ENCODE peak calls at places on chromosomes 6 and 20, in four cellular contexts. One of them, this sample, is unnamed.

GRCh38 chr20:57790176-57790575 is 80.4 kb upstream of the PMEPA1 start:
- DNase-seq in endodermal cell: peak; percentile 36
- DNase-seq in H9: peak; percentile 14
- DNase-seq in psoas muscle: no peak
- DNase-seq in this sample: no peak

GRCh38 chr20:5393218-5393870 is 76.6 kb upstream of the PROKR2 start:
- DNase-seq in endodermal cell: no peak
- DNase-seq in H9: no peak
- DNase-seq in psoas muscle: no peak
- DNase-seq in this sample: no peak

GRCh38 chr6:87700351-87700728 is 1.7 kb downstream of the AKIRIN2 start:
- DNase-seq in endodermal cell: no peak
- DNase-seq in H9: no peak
- DNase-seq in psoas muscle: no peak
- DNase-seq in this sample: no peak

GRCh38 chr6:55185144-55185543 is 10.8 kb downstream of the HCRTR2 start:
- DNase-seq in endodermal cell: no peak
- DNase-seq in H9: no peak
- DNase-seq in psoas muscle: no peak
- DNase-seq in this sample: no peak

GRCh38 chr20:9218412-9219001 is 149.6 kb downstream of the PLCB4 start:
- DNase-seq in endodermal cell: no peak
- DNase-seq in H9: no peak
- DNase-seq in psoas muscle: no peak
- DNase-seq in this sample: peak; percentile 48

GRCh38 chr6:150395388-150396009 is 26.7 kb downstream of the IYD start:
- DNase-seq in endodermal cell: peak; percentile 86
- DNase-seq in H9: peak; percentile 82
- DNase-seq in psoas muscle: no peak
- DNase-seq in this sample: no peak

GRCh38 chr6:111757342-111757741 is 115.9 kb downstream of the FYN start:
- DNase-seq in endodermal cell: peak; percentile 20
- DNase-seq in H9: no peak
- DNase-seq in psoas muscle: no peak
- DNase-seq in this sample: no peak

GRCh38 chr20:48283470-48284110 is 498.3 kb upstream of the SULF2 start:
- DNase-seq in endodermal cell: no peak
- DNase-seq in H9: no peak
- DNase-seq in psoas muscle: peak; percentile 43
- DNase-seq in this sample: peak; percentile 59

GRCh38 chr20:14757728-14758127 is 420.3 kb upstream of the FLRT3 start:
- DNase-seq in endodermal cell: peak; percentile 68
- DNase-seq in H9: peak; percentile 62
- DNase-seq in psoas muscle: no peak
- DNase-seq in this sample: no peak

GRCh38 chr6:82083646-82084045 is 163.9 kb downstream of the IBTK start:
- DNase-seq in endodermal cell: no peak
- DNase-seq in H9: no peak
- DNase-seq in psoas muscle: no peak
- DNase-seq in this sample: no peak

DNA sequence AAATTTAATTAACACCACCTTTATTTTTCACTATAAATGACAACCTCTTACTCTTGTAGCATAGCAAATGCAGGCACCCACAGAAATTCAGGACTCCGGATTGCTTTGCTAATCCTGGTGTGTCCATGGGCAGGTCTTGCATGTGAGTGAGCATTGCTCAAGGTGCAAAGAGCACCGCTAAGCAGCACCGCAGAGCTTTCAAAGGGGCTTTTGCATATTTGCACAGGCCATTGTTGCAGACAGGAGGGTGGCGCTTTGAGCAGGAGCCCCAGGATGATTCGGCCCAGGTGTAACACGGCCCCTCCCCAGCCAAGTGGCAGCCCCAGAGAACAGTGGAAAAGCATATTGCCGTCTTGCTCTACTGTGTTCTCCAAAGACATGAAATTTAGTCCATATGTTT is 293.2 kb downstream of the NRN1 start:
- DNase-seq in endodermal cell: peak; percentile 70
- DNase-seq in H9: peak; percentile 57
- DNase-seq in psoas muscle: no peak
- DNase-seq in this sample: no peak
- H3K27me3 ChIP-seq in endodermal cell: no peaks in the 10 kb centered on the region
- H3K27me3 ChIP-seq in H9: no peaks in the 10 kb centered on the region
- H3K27me3 ChIP-seq in psoas muscle: no peaks in the 10 kb centered on the region
- H3K27me3 ChIP-seq in this sample: no peaks in the 10 kb centered on the region

GRCh38 chr20:49887251-49887827 is 28.0 kb downstream of the SPATA2 start:
- DNase-seq in endodermal cell: no peak
- DNase-seq in H9: no peak
- DNase-seq in psoas muscle: no peak
- DNase-seq in this sample: no peak

GRCh38 chr20:49889245-49889942 is 25.9 kb downstream of the SPATA2 start:
- DNase-seq in endodermal cell: no peak
- DNase-seq in H9: no peak
- DNase-seq in psoas muscle: no peak
- DNase-seq in this sample: no peak

GRCh38 chr20:49886571-49887203 is 28.6 kb downstream of the SPATA2 start:
- DNase-seq in endodermal cell: no peak
- DNase-seq in H9: no peak
- DNase-seq in psoas muscle: no peak
- DNase-seq in this sample: no peak

GRCh38 chr20:49888341-49889244 is 26.7 kb downstream of the SPATA2 start:
- DNase-seq in endodermal cell: peak; percentile 96
- DNase-seq in H9: peak; percentile 89
- DNase-seq in psoas muscle: no peak
- DNase-seq in this sample: peak; percentile 47

DNA sequence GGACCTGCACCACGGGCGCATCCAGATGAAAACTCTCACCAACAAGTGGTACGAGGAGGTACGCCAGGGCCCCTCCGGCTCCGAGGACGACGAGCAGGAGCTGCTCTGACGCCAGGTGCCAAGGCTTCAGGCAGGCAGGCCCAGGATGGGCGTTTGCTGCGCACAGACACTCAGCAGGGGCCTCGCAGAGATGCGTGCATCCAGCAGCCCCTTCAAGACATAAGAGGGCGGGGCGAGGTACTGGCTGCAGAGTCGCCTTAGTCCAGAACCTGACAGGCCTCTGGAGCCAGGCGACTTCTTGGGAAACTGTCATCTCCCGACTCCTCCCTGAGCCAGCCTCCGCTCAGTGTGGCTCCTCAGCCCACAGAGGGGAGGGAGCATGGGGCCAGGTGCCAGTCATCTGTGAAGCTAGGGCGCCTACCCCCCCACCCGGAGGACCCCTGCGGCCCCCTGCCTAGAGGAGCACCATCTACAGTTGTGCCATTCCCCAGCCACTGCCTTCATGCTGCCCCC is 27.4 kb downstream of the SPATA2 start:
- DNase-seq in endodermal cell: no peak
- DNase-seq in H9: no peak
- DNase-seq in psoas muscle: no peak
- DNase-seq in this sample: no peak
- H3K27ac ChIP-seq in endodermal cell: peak overlapping the region; percentile 76
- H3K27ac ChIP-seq in H9: no peak overlapping the region
- H3K27ac ChIP-seq in psoas muscle: peak overlapping the region; percentile 52
- H3K27ac ChIP-seq in this sample: peak overlapping the region; percentile 64

DNA sequence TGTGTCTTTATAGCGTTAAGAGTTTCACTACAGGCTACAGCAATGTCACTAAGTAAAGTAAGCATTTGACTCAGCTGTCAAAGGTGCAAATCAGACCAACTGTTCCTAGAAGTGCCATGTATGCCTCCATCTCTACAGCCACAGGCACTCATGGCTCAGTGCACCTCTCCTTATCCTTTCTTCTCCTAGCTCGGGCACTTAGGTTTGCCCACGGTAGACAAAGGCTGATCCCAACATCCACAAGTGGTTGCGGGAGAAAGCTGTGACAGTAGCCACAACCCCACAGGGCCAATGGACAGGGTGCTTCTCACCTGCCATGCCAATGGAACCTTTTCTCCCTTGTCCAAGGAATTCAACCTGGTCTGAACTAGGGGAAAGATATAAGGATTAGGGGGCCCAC is 228.5 kb upstream of the EXOC2 start:
- DNase-seq in endodermal cell: peak; percentile 11
- DNase-seq in H9: no peak
- DNase-seq in psoas muscle: no peak
- DNase-seq in this sample: no peak
- H3K9me3 ChIP-seq in endodermal cell: peaks cover 59% of the 10 kb centered on the region
- H3K9me3 ChIP-seq in H9: peaks cover 31% of the 10 kb centered on the region
- H3K9me3 ChIP-seq in psoas muscle: no peaks in the 10 kb centered on the region
- H3K9me3 ChIP-seq in this sample: no peaks in the 10 kb centered on the region

GRCh38 chr20:63004607-63005211 is 2.1 kb downstream of the BHLHE23 start:
- DNase-seq in endodermal cell: peak; percentile 60
- DNase-seq in H9: no peak
- DNase-seq in psoas muscle: no peak
- DNase-seq in this sample: no peak
- H3K27me3 ChIP-seq in endodermal cell: peaks cover 100% of the 10 kb centered on the region
- H3K27me3 ChIP-seq in H9: peaks cover 59% of the 10 kb centered on the region
- H3K27me3 ChIP-seq in psoas muscle: peaks cover 98% of the 10 kb centered on the region
- H3K27me3 ChIP-seq in this sample: peaks cover 23% of the 10 kb centered on the region

GRCh38 chr6:99349620-99350141 is at the start of gene FAXC:
- DNase-seq in endodermal cell: peak; percentile 89
- DNase-seq in H9: peak; percentile 71
- DNase-seq in psoas muscle: no peak
- DNase-seq in this sample: peak; percentile 30
- H3K27ac ChIP-seq in endodermal cell: peak within 1 kb of the TSS; percentile 13
- H3K27ac ChIP-seq in H9: no peak within 1 kb of the TSS
- H3K27ac ChIP-seq in psoas muscle: no peak within 1 kb of the TSS
- H3K27ac ChIP-seq in this sample: peak within 1 kb of the TSS; percentile 79

DNA sequence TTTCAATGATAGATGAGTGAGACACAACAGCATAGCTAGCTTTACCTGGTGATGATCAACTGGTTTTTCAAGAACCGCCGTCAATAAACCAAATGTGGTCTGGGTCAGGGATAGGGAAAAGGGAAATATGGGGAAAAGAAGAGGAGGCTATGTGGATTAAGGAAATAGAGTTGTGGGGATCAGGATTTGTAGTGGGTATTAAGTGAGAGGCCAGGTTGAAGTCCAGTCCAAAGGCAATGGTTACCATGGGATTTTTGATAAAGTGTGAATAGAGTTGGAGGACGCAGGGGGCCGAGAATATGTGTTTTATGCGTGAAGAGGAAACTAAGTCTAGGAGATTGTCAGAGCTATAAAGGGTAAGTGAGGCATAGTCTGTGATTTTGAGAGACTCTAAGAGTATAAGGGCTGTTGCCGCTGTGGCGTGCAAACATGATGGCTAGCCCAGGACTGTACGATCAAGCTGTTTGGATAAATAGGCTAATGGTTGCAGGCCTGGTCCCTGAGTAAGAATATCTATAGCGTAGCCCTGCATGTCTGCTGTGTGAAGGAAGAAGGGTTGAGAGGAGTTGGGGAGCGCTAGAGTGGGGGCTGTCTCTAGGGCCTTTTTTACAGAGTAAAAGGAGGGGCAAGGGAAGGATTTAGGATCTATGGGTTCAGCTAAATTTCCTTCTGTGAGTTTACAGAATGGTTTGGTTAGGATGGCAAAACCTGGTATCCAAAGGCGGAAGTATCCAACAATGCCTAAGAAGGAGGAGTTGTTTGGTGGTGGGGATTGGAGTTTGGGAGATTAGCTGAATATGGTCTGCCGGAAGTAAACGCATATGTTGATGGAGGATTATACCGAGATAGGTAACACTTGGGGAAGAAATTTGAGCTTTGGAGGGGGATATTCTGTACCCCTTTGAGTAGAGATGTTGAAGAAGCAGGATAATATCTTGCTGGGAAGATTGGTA is 749.7 kb upstream of the ADGRB3 start:
- DNase-seq in endodermal cell: no peak
- DNase-seq in H9: no peak
- DNase-seq in psoas muscle: no peak
- DNase-seq in this sample: no peak
- H3K9me3 ChIP-seq in endodermal cell: no peaks in the 10 kb centered on the region
- H3K9me3 ChIP-seq in H9: no peaks in the 10 kb centered on the region
- H3K9me3 ChIP-seq in psoas muscle: no peaks in the 10 kb centered on the region
- H3K9me3 ChIP-seq in this sample: no peaks in the 10 kb centered on the region

DNA sequence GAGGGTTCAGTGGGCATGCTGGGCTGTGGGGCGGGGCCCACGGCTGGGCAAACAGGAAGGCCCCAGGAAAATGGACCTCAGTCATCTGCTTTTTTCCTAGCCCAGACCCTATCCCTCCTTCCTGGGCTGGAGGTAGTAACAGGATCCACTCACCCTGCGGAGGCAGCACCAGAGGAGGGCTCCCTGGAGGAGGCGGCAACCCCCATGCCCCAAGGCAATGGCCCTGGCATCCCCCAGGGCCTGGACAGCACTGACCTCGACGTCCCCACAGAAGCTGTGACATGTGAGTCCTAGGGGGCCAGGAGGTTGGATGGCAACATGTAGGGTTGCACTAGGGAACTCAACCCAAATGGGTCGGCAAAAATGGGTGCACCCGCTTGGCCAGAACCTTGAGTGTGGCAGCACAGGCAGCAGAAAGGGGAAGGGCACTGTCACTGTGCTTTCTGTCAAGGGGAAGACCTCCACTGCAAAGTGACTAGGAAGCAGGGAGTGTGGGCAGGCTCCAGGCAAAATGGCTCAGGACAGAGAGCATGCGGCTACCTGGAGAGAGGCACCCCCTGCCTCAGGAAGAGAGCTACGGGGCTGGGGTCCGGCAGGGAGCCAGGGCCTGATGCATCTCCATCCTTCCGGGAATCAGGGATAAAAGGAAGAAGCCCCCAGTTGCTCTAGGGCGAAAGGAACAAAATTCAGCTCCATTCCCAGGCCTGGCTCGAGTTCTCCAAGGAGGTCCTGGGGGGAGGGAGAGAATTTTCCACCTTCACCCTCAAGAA is 7.9 kb downstream of the MDFI start:
- DNase-seq in endodermal cell: peak; percentile 38
- DNase-seq in H9: no peak
- DNase-seq in psoas muscle: no peak
- DNase-seq in this sample: no peak
- H3K27me3 ChIP-seq in endodermal cell: no peaks in the 10 kb centered on the region
- H3K27me3 ChIP-seq in H9: no peaks in the 10 kb centered on the region
- H3K27me3 ChIP-seq in psoas muscle: peaks cover 28% of the 10 kb centered on the region
- H3K27me3 ChIP-seq in this sample: no peaks in the 10 kb centered on the region

DNA sequence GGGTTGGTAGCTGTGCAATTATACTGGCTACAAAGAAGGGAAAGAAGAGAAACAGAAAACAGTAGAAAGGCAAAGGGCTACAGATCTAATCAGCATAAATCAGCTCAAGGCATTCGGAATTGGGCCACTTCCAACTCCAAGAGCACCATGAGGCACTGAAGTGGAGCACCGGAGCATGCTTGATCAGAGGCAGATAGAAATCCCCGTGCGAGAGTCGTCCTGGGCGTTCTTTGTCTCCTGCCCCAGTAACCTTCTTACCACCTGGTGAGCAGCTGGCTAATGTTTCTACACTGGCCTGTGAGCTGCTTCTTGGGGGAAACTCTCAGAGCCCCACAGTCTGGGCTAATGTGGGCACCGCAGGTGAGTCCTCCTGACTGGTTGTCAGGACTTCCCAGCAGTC is 16.7 kb downstream of the NEDD9 start:
- DNase-seq in endodermal cell: no peak
- DNase-seq in H9: no peak
- DNase-seq in psoas muscle: no peak
- DNase-seq in this sample: no peak
- H3K27ac ChIP-seq in endodermal cell: no peak overlapping the region
- H3K27ac ChIP-seq in H9: no peak overlapping the region
- H3K27ac ChIP-seq in psoas muscle: peak overlapping the region; percentile 71
- H3K27ac ChIP-seq in this sample: peak overlapping the region; percentile 37

DNA sequence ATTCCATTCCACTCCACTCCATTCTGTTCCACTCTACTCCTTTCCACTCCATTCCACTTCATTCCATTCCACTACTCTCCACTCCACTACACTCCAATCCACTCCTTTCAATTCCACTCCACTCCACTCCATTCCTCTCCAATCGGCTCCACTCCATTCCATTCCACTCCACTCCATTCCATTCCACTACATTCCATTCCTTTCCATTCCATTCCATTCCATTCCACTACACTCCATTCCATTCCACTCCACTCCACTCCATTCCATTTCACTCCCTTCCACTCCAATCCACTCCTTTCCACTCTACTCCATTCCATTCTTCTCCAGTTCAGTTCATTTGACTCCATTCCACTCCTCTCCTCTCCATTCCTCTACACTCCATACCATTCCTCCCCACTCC is 26.2 kb upstream of the DEFB125 start:
- DNase-seq in endodermal cell: no peak
- DNase-seq in H9: no peak
- DNase-seq in psoas muscle: no peak
- DNase-seq in this sample: no peak
- H3K9me3 ChIP-seq in endodermal cell: peaks cover 56% of the 10 kb centered on the region
- H3K9me3 ChIP-seq in H9: peaks cover 60% of the 10 kb centered on the region
- H3K9me3 ChIP-seq in psoas muscle: no peaks in the 10 kb centered on the region
- H3K9me3 ChIP-seq in this sample: no peaks in the 10 kb centered on the region

This sample was measured in uterus.